ENCODE peak calls at places on chromosome 15, in seven cellular contexts. One of them, this sample, is unnamed.

GRCh38 chr15:99252326-99252725 is 1.0 kb downstream of the LRRC28 start:
- DNase-seq in mucosa of gallbladder: no peak
- DNase-seq in GM20000: no peak
- DNase-seq in HFFc6: no peak
- DNase-seq in effector memory CD8-positive, alpha-beta T cell: no peak
- DNase-seq in kidney epithelial cell: no peak
- DNase-seq in cardiac muscle cell: no peak
- DNase-seq in this sample: no peak

GRCh38 chr15:92930061-92930460 is 29.9 kb downstream of the CHD2 start:
- DNase-seq in mucosa of gallbladder: no peak
- DNase-seq in GM20000: no peak
- DNase-seq in HFFc6: no peak
- DNase-seq in effector memory CD8-positive, alpha-beta T cell: no peak
- DNase-seq in kidney epithelial cell: peak
- DNase-seq in cardiac muscle cell: no peak
- DNase-seq in this sample: peak

GRCh38 chr15:71291723-71292122 is 176.5 kb downstream of the THSD4 start:
- DNase-seq in mucosa of gallbladder: no peak
- DNase-seq in GM20000: no peak
- DNase-seq in HFFc6: no peak
- DNase-seq in effector memory CD8-positive, alpha-beta T cell: no peak
- DNase-seq in kidney epithelial cell: no peak
- DNase-seq in cardiac muscle cell: no peak
- DNase-seq in this sample: no peak

GRCh38 chr15:73941871-73942635 is 15.8 kb downstream of the LOXL1 start:
- DNase-seq in mucosa of gallbladder: no peak
- DNase-seq in GM20000: no peak
- DNase-seq in HFFc6: no peak
- DNase-seq in effector memory CD8-positive, alpha-beta T cell: no peak
- DNase-seq in kidney epithelial cell: no peak
- DNase-seq in cardiac muscle cell: peak
- DNase-seq in this sample: no peak

GRCh38 chr15:91694131-91694828 is 159.2 kb upstream of the SLCO3A1 start:
- DNase-seq in mucosa of gallbladder: no peak
- DNase-seq in GM20000: no peak
- DNase-seq in HFFc6: no peak
- DNase-seq in effector memory CD8-positive, alpha-beta T cell: no peak
- DNase-seq in kidney epithelial cell: no peak
- DNase-seq in cardiac muscle cell: peak
- DNase-seq in this sample: no peak

GRCh38 chr15:80159811-80160569 is 7.2 kb downstream of the FAH start:
- DNase-seq in mucosa of gallbladder: no peak
- DNase-seq in GM20000: peak
- DNase-seq in HFFc6: peak
- DNase-seq in effector memory CD8-positive, alpha-beta T cell: peak
- DNase-seq in kidney epithelial cell: no peak
- DNase-seq in cardiac muscle cell: peak
- DNase-seq in this sample: peak

GRCh38 chr15:41933771-41934170 is 38.6 kb downstream of the EHD4 start:
- DNase-seq in mucosa of gallbladder: no peak
- DNase-seq in GM20000: no peak
- DNase-seq in HFFc6: peak
- DNase-seq in effector memory CD8-positive, alpha-beta T cell: no peak
- DNase-seq in kidney epithelial cell: no peak
- DNase-seq in cardiac muscle cell: no peak
- DNase-seq in this sample: no peak

GRCh38 chr15:93205413-93205812 is 116.4 kb upstream of the RGMA start:
- DNase-seq in mucosa of gallbladder: no peak
- DNase-seq in GM20000: no peak
- DNase-seq in HFFc6: no peak
- DNase-seq in effector memory CD8-positive, alpha-beta T cell: no peak
- DNase-seq in kidney epithelial cell: no peak
- DNase-seq in cardiac muscle cell: no peak
- DNase-seq in this sample: no peak

GRCh38 chr15:61327019-61327631 is 98.0 kb upstream of the RORA start:
- DNase-seq in mucosa of gallbladder: peak
- DNase-seq in GM20000: peak
- DNase-seq in HFFc6: no peak
- DNase-seq in effector memory CD8-positive, alpha-beta T cell: no peak
- DNase-seq in kidney epithelial cell: no peak
- DNase-seq in cardiac muscle cell: no peak
- DNase-seq in this sample: no peak

GRCh38 chr15:69288531-69289311 is 10.0 kb upstream of the PAQR5 start:
- DNase-seq in mucosa of gallbladder: no peak
- DNase-seq in GM20000: no peak
- DNase-seq in HFFc6: no peak
- DNase-seq in effector memory CD8-positive, alpha-beta T cell: no peak
- DNase-seq in kidney epithelial cell: no peak
- DNase-seq in cardiac muscle cell: no peak
- DNase-seq in this sample: no peak

GRCh38 chr15:45429974-45430792 is 51.8 kb upstream of the GATM start:
- DNase-seq in mucosa of gallbladder: peak
- DNase-seq in GM20000: peak
- DNase-seq in HFFc6: no peak
- DNase-seq in effector memory CD8-positive, alpha-beta T cell: peak
- DNase-seq in kidney epithelial cell: no peak
- DNase-seq in cardiac muscle cell: peak
- DNase-seq in this sample: peak

GRCh38 chr15:70569139-70569717 is 194.1 kb downstream of the UACA start:
- DNase-seq in mucosa of gallbladder: peak
- DNase-seq in GM20000: no peak
- DNase-seq in HFFc6: peak
- DNase-seq in effector memory CD8-positive, alpha-beta T cell: no peak
- DNase-seq in kidney epithelial cell: no peak
- DNase-seq in cardiac muscle cell: peak
- DNase-seq in this sample: peak

GRCh38 chr15:62173215-62173614 is 8.1 kb upstream of the C2CD4B start:
- DNase-seq in mucosa of gallbladder: peak
- DNase-seq in GM20000: no peak
- DNase-seq in HFFc6: no peak
- DNase-seq in effector memory CD8-positive, alpha-beta T cell: no peak
- DNase-seq in kidney epithelial cell: no peak
- DNase-seq in cardiac muscle cell: peak
- DNase-seq in this sample: no peak

GRCh38 chr15:53522878-53523455 is 236.5 kb downstream of the WDR72 start:
- DNase-seq in mucosa of gallbladder: no peak
- DNase-seq in GM20000: no peak
- DNase-seq in HFFc6: no peak
- DNase-seq in effector memory CD8-positive, alpha-beta T cell: no peak
- DNase-seq in kidney epithelial cell: peak
- DNase-seq in cardiac muscle cell: no peak
- DNase-seq in this sample: no peak

GRCh38 chr15:93164409-93164808 is 75.4 kb upstream of the RGMA start:
- DNase-seq in mucosa of gallbladder: no peak
- DNase-seq in GM20000: no peak
- DNase-seq in HFFc6: no peak
- DNase-seq in effector memory CD8-positive, alpha-beta T cell: peak
- DNase-seq in kidney epithelial cell: no peak
- DNase-seq in cardiac muscle cell: no peak
- DNase-seq in this sample: no peak

GRCh38 chr15:69068157-69068556 is 53.7 kb downstream of the NOX5 start:
- DNase-seq in mucosa of gallbladder: no peak
- DNase-seq in GM20000: no peak
- DNase-seq in HFFc6: no peak
- DNase-seq in effector memory CD8-positive, alpha-beta T cell: no peak
- DNase-seq in kidney epithelial cell: no peak
- DNase-seq in cardiac muscle cell: no peak
- DNase-seq in this sample: no peak

GRCh38 chr15:80989110-80989517 is 505 bp downstream of the MESD start:
- DNase-seq in mucosa of gallbladder: no peak
- DNase-seq in GM20000: no peak
- DNase-seq in HFFc6: no peak
- DNase-seq in effector memory CD8-positive, alpha-beta T cell: no peak
- DNase-seq in kidney epithelial cell: no peak
- DNase-seq in cardiac muscle cell: peak
- DNase-seq in this sample: peak

GRCh38 chr15:57553526-57553925 is 38.2 kb upstream of the MYZAP start:
- DNase-seq in mucosa of gallbladder: no peak
- DNase-seq in GM20000: no peak
- DNase-seq in HFFc6: no peak
- DNase-seq in effector memory CD8-positive, alpha-beta T cell: no peak
- DNase-seq in kidney epithelial cell: no peak
- DNase-seq in cardiac muscle cell: no peak
- DNase-seq in this sample: no peak

GRCh38 chr15:39413558-39413957 is 167.3 kb upstream of the THBS1 start:
- DNase-seq in mucosa of gallbladder: no peak
- DNase-seq in GM20000: peak
- DNase-seq in HFFc6: peak
- DNase-seq in effector memory CD8-positive, alpha-beta T cell: no peak
- DNase-seq in kidney epithelial cell: no peak
- DNase-seq in cardiac muscle cell: no peak
- DNase-seq in this sample: no peak